ENCODE peak calls at places on chromosome 1, in four cellular contexts. F is WTC11, H is K562, J is SK-N-SH. G is an unnamed sample.

GRCh38 chr1:168613689-168614655 is 37.6 kb downstream of the XCL1 start:
- DNase-seq in F (no peak), H (no peak), J (peak), G (no peak)

GRCh38 chr1:200365897-200366426 is 43.9 kb downstream of the ZNF281 start:
- DNase-seq in H (no peak), J (no peak), F (peak), G (no peak)

GRCh38 chr1:85544689-85545203 is 35.8 kb upstream of the CCN1 start:
- DNase-seq in H (no peak), F (no peak), J (no peak), G (peak)

GRCh38 chr1:25182629-25183028 is 49.7 kb downstream of the SYF2 start:
- DNase-seq in F (no peak), H (no peak), J (no peak), G (no peak)

GRCh38 chr1:6447016-6447817 is 18.8 kb downstream of the TNFRSF25 start:
- DNase-seq in H (no peak), J (no peak), F (peak), G (peak)

GRCh38 chr1:198157847-198158765 is 1.3 kb downstream of the NEK7 start:
- DNase-seq in H (no peak), F (no peak), J (peak), G (no peak)

GRCh38 chr1:22283596-22283995 is 140.7 kb upstream of the WNT4 start:
- DNase-seq in J (peak), F (no peak), H (no peak), G (no peak)

GRCh38 chr1:226107471-226108460 is 45.2 kb downstream of the H3-3A start:
- DNase-seq in F (no peak), H (no peak), J (no peak), G (no peak)

GRCh38 chr1:27689423-27690173 is 17.6 kb upstream of the IFI6 start:
- DNase-seq in H (no peak), J (no peak), F (no peak), G (no peak)

GRCh38 chr1:2560299-2561073 is 4.3 kb downstream of the TNFRSF14 start:
- DNase-seq in H (no peak), J (no peak), F (no peak), G (no peak)

DNA sequence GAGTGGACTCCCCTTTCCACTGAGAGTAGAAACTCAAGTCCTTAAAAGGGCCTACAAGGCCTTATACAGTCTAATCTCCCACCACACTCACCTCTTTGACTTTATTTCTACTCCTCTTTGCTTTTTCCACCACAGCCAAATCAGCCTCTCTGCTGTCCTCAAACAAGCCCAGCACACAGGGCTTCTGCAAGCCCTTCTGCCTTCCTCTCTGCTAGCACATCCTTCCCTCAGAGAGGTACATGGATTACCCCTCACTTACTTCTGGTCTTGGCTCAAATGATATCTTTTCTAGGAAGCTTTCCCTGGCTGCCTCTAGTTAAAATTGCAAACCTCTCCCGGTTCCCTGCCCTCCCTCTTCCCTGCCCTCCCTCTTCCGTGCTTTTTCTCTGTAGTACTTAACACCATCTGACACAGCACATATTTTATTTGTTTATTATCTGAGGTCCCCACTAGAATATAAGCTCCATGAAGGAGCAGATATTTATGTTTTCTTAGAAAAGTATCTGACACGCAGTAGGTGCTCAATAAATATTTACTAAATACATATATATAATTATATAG is 1.7 kb downstream of the LYST start:
- DNase-seq in J (no peak), H (no peak), F (no peak), G (no peak)
- TF ChIP-seq FOXJ3 in J (no peak), H (no peak), F (no peak), G (no peak)

GRCh38 chr1:59230622-59231021 is 66.3 kb upstream of the FGGY start:
- DNase-seq in J (no peak), F (no peak), H (no peak), G (no peak)

GRCh38 chr1:59236949-59237545 is 59.8 kb upstream of the FGGY start:
- DNase-seq in F (no peak), J (no peak), H (no peak), G (no peak)

GRCh38 chr1:59229138-59229537 is 67.8 kb upstream of the FGGY start:
- DNase-seq in H (no peak), J (no peak), F (no peak), G (no peak)

GRCh38 chr1:59233444-59233843 is 63.5 kb upstream of the FGGY start:
- DNase-seq in F (no peak), J (no peak), H (no peak), G (no peak)

GRCh38 chr1:59232209-59232608 is 64.7 kb upstream of the FGGY start:
- DNase-seq in F (no peak), H (no peak), J (no peak), G (peak)
- TF ChIP-seq FOXJ3 in F (no peak), H (no peak), J (no peak), G (no peak)

GRCh38 chr1:205446828-205447227 is 9.0 kb downstream of the BLACAT1 start:
- DNase-seq in F (no peak), J (no peak), H (no peak), G (no peak)
- TF ChIP-seq FOXJ3 in F (no peak), J (no peak), H (no peak), G (no peak)

GRCh38 chr1:157880621-157881020 is 39.0 kb upstream of the CD5L start:
- DNase-seq in F (no peak), H (no peak), J (no peak), G (no peak)
- TF ChIP-seq FOXJ3 in F (no peak), H (no peak), J (no peak), G (no peak)

GRCh38 chr1:208185801-208186201 is 58.4 kb downstream of the PLXNA2 start:
- DNase-seq in F (no peak), H (peak), J (no peak), G (no peak)

GRCh38 chr1:208182880-208183279 is 61.3 kb downstream of the PLXNA2 start:
- DNase-seq in F (no peak), J (no peak), H (peak), G (no peak)

GRCh38 chr1:208181259-208181816 is 62.8 kb downstream of the PLXNA2 start:
- DNase-seq in F (no peak), H (no peak), J (no peak), G (no peak)

GRCh38 chr1:208184993-208185703 is 59.0 kb downstream of the PLXNA2 start:
- DNase-seq in J (no peak), H (no peak), F (no peak), G (no peak)

GRCh38 chr1:208183977-208184901 is 59.9 kb downstream of the PLXNA2 start:
- DNase-seq in J (no peak), F (no peak), H (peak), G (peak)
- TF ChIP-seq FOXJ3 in J (no peak), F (no peak), H (no peak), G (no peak)

DNA sequence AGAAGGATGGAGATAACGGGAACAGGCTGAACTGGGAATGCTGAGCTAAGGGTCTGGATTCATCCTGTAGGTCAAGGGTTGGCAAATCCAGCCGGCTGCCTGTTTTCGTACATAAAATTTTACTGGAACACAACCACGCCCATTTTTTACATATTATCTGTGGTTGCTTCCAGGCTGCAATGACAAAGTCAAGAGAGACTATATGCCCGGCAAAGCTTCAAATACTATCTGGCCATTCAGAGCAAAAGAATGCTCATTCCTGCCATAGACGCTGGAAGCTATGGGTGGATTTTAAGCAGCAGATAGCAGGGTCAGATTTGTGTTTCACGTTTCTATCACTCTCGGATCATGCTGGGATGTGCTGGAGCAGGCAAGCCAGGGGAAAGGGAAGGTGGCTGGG is 137.9 kb upstream of the EDN2 start:
- DNase-seq in F (no peak), H (no peak), J (no peak), G (no peak)
- TF ChIP-seq FOXJ3 in F (no peak), H (no peak), J (no peak), G (no peak)

GRCh38 chr1:70205076-70205436 is 323 bp downstream of the LRRC40 start:
- DNase-seq in H (no peak), F (no peak), J (no peak), G (no peak)

GRCh38 chr1:70204139-70204538 is 1.2 kb downstream of the LRRC40 start:
- DNase-seq in F (no peak), H (no peak), J (no peak), G (no peak)

GRCh38 chr1:70200065-70200464 is 5.3 kb downstream of the LRRC40 start:
- DNase-seq in H (no peak), F (no peak), J (no peak), G (no peak)

GRCh38 chr1:70204578-70204977 is 801 bp downstream of the LRRC40 start:
- DNase-seq in F (no peak), J (peak), H (no peak), G (no peak)

GRCh38 chr1:70202173-70202758 is 3.1 kb downstream of the LRRC40 start:
- DNase-seq in F (no peak), J (no peak), H (no peak), G (no peak)
- TF ChIP-seq FOXJ3 in F (no peak), J (no peak), H (no peak), G (no peak)

GRCh38 chr1:26530540-26530897 is 958 bp downstream of the RPS6KA1 start:
- DNase-seq in F (no peak), H (no peak), J (no peak), G (no peak)
- TF ChIP-seq FOXJ3 in F (no peak), H (no peak), J (no peak), G (no peak)

DNA sequence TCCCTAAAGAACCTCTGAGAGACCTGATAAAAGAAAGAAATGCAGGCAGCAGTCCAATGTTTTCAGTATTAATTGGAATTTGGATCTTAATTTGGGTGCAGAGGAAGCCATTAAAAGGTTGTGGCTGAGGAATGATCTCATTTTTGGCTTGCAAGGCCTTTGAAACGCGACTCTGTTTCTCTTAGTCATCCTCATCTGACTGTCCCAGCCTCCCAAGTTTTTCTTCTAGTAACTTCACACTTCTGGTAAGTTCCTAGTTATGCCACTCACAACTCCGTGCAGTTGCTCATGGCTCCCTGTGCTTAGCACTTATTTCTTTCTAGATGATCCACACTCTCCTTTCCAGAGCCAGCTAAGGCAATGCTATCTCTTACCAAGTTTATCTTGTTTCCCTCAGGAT is 147.4 kb upstream of the USP24 start:
- DNase-seq in F (no peak), H (no peak), J (no peak), G (no peak)
- TF ChIP-seq FOXJ3 in F (no peak), H (no peak), J (no peak), G (no peak)